ENCODE peak calls at places on chromosomes 16 and 17, in five cellular contexts. W is NB4, Q is endothelial cell of umbilical vein, S is sigmoid colon, M is A549. Z is an unnamed sample.

GRCh38 chr17:45409659-45410076 is 23.0 kb downstream of the ARHGAP27 start:
- DNase-seq in M (no peak), W (no peak), S (no peak), Q (no peak), Z (no peak)

GRCh38 chr16:11700264-11701029 is 32.2 kb downstream of the SNN start:
- DNase-seq in S (peak; percentile 40), W (peak; percentile 21), Q (no peak), M (no peak), Z (no peak)

GRCh38 chr16:22937169-22937568 is 123.2 kb downstream of the HS3ST2 start:
- DNase-seq in M (no peak), Q (no peak), S (no peak), W (no peak), Z (no peak)

GRCh38 chr17:50052241-50052788 is 3.6 kb upstream of the ITGA3 start:
- DNase-seq in S (no peak), W (no peak), M (no peak), Q (no peak), Z (no peak)

GRCh38 chr17:31435581-31435980 is 44.1 kb downstream of the RAB11FIP4 start:
- DNase-seq in M (no peak), Q (no peak), W (no peak), S (no peak), Z (no peak)

GRCh38 chr17:50258647-50259483 is 15.4 kb upstream of the TMEM92 start:
- DNase-seq in W (no peak), M (no peak), S (peak; percentile 72), Q (no peak), Z (no peak)

GRCh38 chr17:59400858-59401257 is 69.4 kb downstream of the YPEL2 start:
- DNase-seq in S (no peak), W (no peak), Q (no peak), M (no peak), Z (no peak)

GRCh38 chr16:5347561-5347960 is 250.0 kb upstream of the EEF2KMT start:
- DNase-seq in S (no peak), W (no peak), Q (no peak), M (no peak), Z (no peak)

GRCh38 chr16:68605746-68606145 is 39.4 kb upstream of the CDH3 start:
- DNase-seq in W (no peak), S (no peak), Q (no peak), M (no peak), Z (no peak)

GRCh38 chr17:43583332-43583731 is 37.2 kb upstream of the ETV4 start:
- DNase-seq in Q (no peak), W (no peak), S (no peak), M (no peak), Z (no peak)

GRCh38 chr16:48491517-48491916 is 106.3 kb upstream of the SIAH1 start:
- DNase-seq in S (no peak), W (no peak), M (no peak), Q (no peak), Z (no peak)

GRCh38 chr16:65336169-65336568 is 214.3 kb upstream of the CDH11 start:
- DNase-seq in M (no peak), S (no peak), Q (peak; percentile 32), W (no peak), Z (no peak)

GRCh38 chr17:80441133-80441578 is 26.2 kb downstream of the ENDOV start:
- DNase-seq in Q (peak; percentile 11), M (peak; percentile 68), W (peak; percentile 61), S (no peak), Z (peak; percentile 61)

GRCh38 chr16:12546918-12547607 is 256.6 kb downstream of the CPPED1 start:
- DNase-seq in Q (peak; percentile 6), M (no peak), W (peak; percentile 75), S (no peak), Z (no peak)

GRCh38 chr17:48522031-48522593 is 8.7 kb downstream of the HOXB1 start:
- DNase-seq in W (no peak), Q (peak; percentile 41), S (no peak), M (peak; percentile 59), Z (no peak)

GRCh38 chr16:30139895-30140481 is 17.0 kb upstream of the MAPK3 start:
- DNase-seq in W (peak; percentile 38), M (no peak), Q (no peak), S (no peak), Z (no peak)

GRCh38 chr17:39653662-39654331 is 11.4 kb upstream of the TCAP start:
- DNase-seq in Q (peak; percentile 35), W (peak; percentile 78), S (no peak), M (peak; percentile 91), Z (peak; percentile 67)

GRCh38 chr16:89923640-89924297 is 627 bp downstream of the TUBB3 start:
- DNase-seq in W (peak; percentile 35), M (no peak), S (no peak), Q (no peak), Z (peak; percentile 36)

GRCh38 chr16:888901-889570 is 81.7 kb downstream of the LMF1 start:
- DNase-seq in Q (no peak), W (peak; percentile 23), M (no peak), S (peak; percentile 53), Z (no peak)

GRCh38 chr17:83053779-83054451 is 25.5 kb upstream of the METRNL start:
- DNase-seq in S (peak; percentile 84), W (peak; percentile 91), M (no peak), Q (no peak), Z (peak; percentile 60)

GRCh38 chr17:83053021-83053778 is 26.2 kb upstream of the METRNL start:
- DNase-seq in Q (peak; percentile 75), M (no peak), S (peak; percentile 70), W (no peak), Z (peak; percentile 79)

GRCh38 chr17:83052241-83052564 is 27.2 kb upstream of the METRNL start:
- DNase-seq in M (no peak), W (no peak), S (no peak), Q (no peak), Z (no peak)

GRCh38 chr17:83050651-83051422 is 28.6 kb upstream of the METRNL start:
- DNase-seq in Q (no peak), S (peak; percentile 73), M (no peak), W (no peak), Z (no peak)

DNA sequence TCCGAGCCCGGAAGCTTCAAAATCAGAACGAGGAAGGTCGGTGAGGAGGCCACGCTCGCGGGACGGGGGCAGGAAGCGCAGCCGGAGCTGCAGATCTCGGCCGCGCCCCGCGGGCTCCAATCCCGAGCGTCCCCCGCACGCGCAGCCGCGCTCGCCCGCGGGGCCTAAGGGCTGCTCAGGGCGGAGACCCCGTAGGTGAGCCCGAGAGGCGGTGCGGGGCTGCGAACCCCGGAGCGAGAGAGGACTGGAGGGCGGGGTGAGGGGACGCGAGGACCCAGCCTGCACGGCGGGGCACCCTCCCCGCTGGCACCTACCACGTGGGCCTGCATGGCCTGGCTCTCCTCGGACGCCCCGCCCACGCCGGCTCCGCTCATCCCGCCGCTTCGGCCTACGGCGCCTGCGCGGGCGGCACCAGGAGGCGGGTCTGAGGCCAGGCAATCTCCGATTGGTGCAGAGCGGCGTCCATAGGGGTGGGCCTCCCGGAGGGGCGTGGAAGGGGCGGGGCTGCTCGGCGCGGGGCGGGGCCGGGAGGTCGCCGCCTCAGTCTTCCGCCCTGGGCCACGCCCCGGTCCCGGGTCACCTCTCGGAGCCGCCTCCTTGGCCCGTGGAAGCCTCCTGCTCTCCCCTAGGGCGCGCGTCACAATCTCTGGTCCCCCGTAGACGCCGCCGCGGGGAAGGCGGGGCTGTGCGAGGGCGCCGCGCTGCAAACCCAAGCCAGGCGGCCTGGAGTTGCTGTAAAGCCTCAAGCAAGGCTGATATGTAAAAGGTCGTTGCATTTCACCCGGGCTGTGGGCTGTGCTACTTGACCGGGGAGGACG is 27.8 kb upstream of the METRNL start:
- DNase-seq in Q (peak; percentile 98), S (peak; percentile 99), M (peak; percentile 96), W (peak; percentile 97), Z (peak; percentile 97)
- TF ChIP-seq POLR2A in Q (peak; percentile 86), S (peak; percentile 31), M (peak; percentile 95), W (peak; percentile 61), Z (peak; percentile 76)

DNA sequence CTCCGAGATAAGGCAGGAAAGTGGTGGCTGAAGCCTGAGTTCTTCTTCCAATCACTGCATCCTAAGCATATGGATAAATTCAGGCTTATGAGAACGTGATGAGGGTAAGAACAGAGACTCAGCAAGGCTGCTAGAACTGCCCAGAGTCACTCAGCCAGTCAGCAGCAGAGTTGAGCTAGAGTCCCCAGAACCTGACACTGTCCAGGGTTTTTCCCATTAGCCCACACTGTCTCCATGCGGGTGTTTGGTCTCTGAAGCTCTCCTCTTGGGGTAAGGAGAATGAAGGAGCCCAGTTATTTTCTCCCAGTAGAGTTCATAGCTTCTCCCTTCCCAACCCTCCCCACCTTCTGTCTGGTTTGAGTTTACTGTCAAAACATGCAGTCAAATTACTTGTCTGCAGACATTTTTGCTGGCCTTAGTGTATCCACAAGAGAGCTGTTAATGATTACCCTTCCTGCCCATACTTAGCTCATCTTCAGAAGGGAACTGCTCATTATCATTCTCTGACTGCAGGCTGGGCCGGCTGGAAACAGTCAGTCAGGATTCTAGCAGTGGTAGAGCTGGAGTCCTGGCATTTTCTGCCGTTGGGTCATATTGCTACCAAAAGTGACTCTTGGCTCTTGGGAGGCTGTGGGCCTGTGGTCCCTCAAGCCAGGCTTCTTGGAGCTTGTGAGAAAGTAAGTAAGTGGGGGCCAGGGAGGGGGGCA is 460.0 kb downstream of the HS3ST3B1 start:
- DNase-seq in Q (no peak), W (no peak), M (no peak), S (no peak), Z (no peak)
- TF ChIP-seq POLR2A in Q (no peak), W (no peak), M (no peak), S (no peak), Z (no peak)

GRCh38 chr16:3304370-3304769 is 860 bp downstream of the TIGD7 start:
- DNase-seq in W (peak; percentile 45), Q (no peak), S (no peak), M (no peak), Z (no peak)

GRCh38 chr16:3306078-3306477 is 781 bp downstream of the ZNF75A start:
- DNase-seq in Q (no peak), W (no peak), M (no peak), S (no peak), Z (no peak)

GRCh38 chr16:3305109-3306068 is at the start of the genes TIGD7 and ZNF75A:
- DNase-seq in W (peak; percentile 92), S (peak; percentile 93), M (peak; percentile 79), Q (peak; percentile 92), Z (peak; percentile 90)
- TF ChIP-seq POLR2A in W (peak; percentile 73), S (peak; percentile 85), M (peak; percentile 77), Q (peak; percentile 97), Z (peak; percentile 80)

DNA sequence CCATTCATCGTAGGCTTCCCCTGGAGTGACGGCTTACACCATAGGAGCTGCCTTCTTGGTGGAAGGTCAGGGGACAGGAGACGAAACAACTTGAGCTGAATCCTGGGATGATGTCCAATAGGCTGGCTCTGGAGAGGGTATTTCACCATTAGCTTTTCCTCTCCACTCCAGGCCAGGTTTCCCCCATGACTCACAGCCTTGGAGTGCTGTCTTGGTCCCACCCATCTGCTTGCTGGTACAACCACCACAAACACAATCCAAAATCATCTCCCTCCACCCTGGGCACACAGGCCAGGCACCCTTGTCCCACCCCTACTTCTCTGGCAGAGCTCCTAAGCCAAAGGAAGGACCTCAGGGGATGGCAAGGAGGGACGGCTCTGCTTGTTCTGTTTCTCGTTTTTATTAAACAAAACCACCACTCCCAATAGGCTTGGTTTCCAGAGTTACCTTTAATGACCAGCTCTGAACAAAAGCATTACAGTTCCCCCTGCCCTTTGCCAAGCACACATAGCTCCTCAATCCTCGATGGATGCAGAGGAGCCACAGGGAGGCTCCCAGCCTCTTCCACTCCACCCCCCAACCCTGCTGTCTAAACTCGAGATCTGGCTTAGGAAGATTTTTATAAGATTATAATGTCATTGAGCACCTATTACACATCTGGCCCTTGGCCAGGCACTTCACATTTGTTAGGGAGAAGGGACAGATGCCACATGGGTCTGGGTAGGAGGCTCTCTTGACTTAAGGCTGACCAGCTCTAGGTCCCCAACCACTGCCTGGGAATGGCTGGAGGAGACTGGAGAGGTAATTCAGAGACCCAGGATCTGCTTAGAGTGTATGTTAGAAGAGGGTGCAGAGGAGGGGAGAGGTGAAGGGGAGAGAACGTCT is 13.3 kb downstream of the CAVIN1 start:
- DNase-seq in Q (peak; percentile 90), W (no peak), S (peak; percentile 94), M (peak; percentile 99), Z (peak; percentile 85)
- TF ChIP-seq POLR2A in Q (peak; percentile 54), W (no peak), S (no peak), M (no peak), Z (peak; percentile 28)

Z was measured in adrenal gland.